ENCODE peak calls at places on chromosomes 6 and 20, in six cellular contexts. A, Q, D, K, F and N are unnamed samples.

GRCh38 chr6:75317503-75318206 is 33.1 kb upstream of the TMEM30A start:
- DNase-seq in D (no peak), A (no peak), K (no peak), F (peak), Q (peak), N (peak)

GRCh38 chr6:71028236-71028876 is 71.5 kb upstream of the B3GAT2 start:
- DNase-seq in A (peak), Q (no peak), F (no peak), D (no peak), K (no peak), N (no peak)

GRCh38 chr20:38094968-38095689 is 61.6 kb downstream of the RPRD1B start:
- DNase-seq in Q (no peak), F (no peak), D (no peak), K (no peak), A (no peak), N (peak)

GRCh38 chr6:43807228-43808061 is 37.4 kb downstream of the VEGFA start:
- DNase-seq in K (no peak), Q (peak), F (peak), A (no peak), D (no peak), N (peak)

GRCh38 chr6:7895125-7895423 is 15.5 kb downstream of the TXNDC5 start:
- DNase-seq in K (no peak), A (no peak), F (no peak), D (no peak), Q (no peak), N (no peak)

GRCh38 chr6:6788394-6789020 is 200.0 kb downstream of the LY86 start:
- DNase-seq in K (no peak), Q (no peak), D (no peak), F (peak), A (no peak), N (no peak)

GRCh38 chr20:56689852-56690485 is 60.9 kb downstream of the TFAP2C start:
- DNase-seq in F (peak), K (no peak), Q (no peak), A (no peak), D (no peak), N (no peak)

GRCh38 chr6:54238407-54238806 is 69.8 kb upstream of the TINAG start:
- DNase-seq in D (no peak), Q (peak), F (no peak), K (no peak), A (no peak), N (peak)

GRCh38 chr20:36214684-36215256 is 21.5 kb upstream of the AAR2 start:
- DNase-seq in D (no peak), K (no peak), Q (peak), A (peak), F (peak), N (peak)

GRCh38 chr20:32672315-32672981 is 1.3 kb downstream of the C20orf203 start:
- DNase-seq in Q (no peak), F (peak), A (no peak), D (no peak), K (no peak), N (no peak)

DNA sequence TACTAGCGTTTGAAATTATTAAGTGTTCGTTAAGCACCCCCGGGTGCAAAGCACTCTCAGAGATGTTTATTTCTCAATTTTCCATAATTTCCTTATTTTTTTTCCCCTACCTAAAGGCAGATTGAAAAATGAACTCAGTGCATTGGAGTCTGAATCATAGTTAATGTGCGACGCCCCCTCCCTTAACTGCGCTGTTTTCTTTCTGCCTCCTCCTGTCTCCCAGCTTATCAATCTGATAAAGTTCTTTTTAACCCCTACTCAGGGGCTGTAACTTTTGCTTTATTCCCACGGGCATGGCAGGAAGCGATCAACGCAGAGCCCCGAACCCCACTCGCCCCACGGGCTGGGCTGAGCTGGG is 58.2 kb downstream of the ZNF831 start:
- DNase-seq in D (no peak), Q (no peak), K (no peak), F (no peak), A (no peak), N (no peak)
- H3K27ac ChIP-seq in D (no peak), Q (no peak), K (no peak), F (no peak), A (no peak), N (no peak)

GRCh38 chr6:56906752-56907151 is 48.2 kb upstream of the BEND6 start:
- DNase-seq in D (no peak), Q (peak), K (no peak), A (no peak), F (no peak), N (peak)
- H4K91ac ChIP-seq in D (no peak), Q (no peak), K (no peak), A (no peak), F (no peak), N (no peak)

GRCh38 chr20:47392721-47393073 is 36.2 kb upstream of the ZMYND8 start:
- DNase-seq in Q (peak), K (no peak), D (no peak), A (no peak), F (peak), N (peak)

GRCh38 chr20:47392015-47392720 is 35.7 kb upstream of the ZMYND8 start:
- DNase-seq in A (no peak), K (no peak), D (no peak), Q (peak), F (peak), N (peak)

GRCh38 chr20:47400685-47401084 is 44.2 kb upstream of the ZMYND8 start:
- DNase-seq in Q (no peak), D (no peak), K (no peak), A (peak), F (no peak), N (no peak)

GRCh38 chr20:47397652-47398301 is 41.3 kb upstream of the ZMYND8 start:
- DNase-seq in F (no peak), A (no peak), Q (no peak), D (no peak), K (no peak), N (no peak)

DNA sequence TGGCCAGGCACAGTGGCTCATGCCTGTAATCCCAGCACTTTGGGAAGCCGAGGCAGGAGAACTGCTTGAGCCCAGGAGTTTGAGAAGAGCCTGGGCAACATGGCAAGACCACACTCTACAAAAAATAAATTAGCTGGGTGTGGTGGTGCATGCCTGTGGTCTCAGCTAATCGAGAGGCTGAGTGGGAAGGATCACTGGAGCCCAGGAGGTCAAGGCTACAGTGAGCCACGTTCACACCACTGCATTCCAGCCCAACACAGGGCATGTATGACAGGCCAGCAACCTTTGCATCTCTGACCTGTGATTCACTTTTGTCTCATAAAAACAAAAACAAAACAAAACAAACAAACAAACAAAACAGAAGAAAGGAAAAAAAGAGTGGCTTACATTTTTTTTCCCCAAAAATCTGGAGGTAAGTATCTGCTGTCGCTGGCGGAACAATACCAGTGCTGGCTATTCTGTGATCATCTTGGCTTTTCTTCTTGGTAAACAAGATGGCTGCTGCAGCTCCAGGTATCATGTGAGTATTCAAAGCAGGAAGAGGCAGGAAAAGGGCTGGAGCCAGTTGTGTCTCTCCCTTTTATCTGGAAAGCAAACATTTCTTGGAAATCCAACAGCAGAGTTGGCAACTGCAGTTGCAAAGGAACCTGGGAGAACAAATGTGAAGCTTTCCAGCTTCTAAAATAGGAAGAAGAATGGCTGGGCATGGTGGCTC is 40.4 kb upstream of the ZMYND8 start:
- DNase-seq in Q (no peak), A (no peak), F (no peak), D (no peak), K (no peak), N (peak)
- H2AFZ ChIP-seq in Q (no peak), A (no peak), F (peak), D (peak), K (peak), N (no peak)

GRCh38 chr20:34945315-34946077 is 10.1 kb downstream of the GSS start:
- DNase-seq in D (no peak), K (no peak), F (no peak), Q (no peak), A (no peak), N (no peak)
- H3K27ac ChIP-seq in D (no peak), K (no peak), F (no peak), Q (no peak), A (no peak), N (peak)

GRCh38 chr20:53413188-53413631 is 180.4 kb downstream of the ZNF217 start:
- DNase-seq in D (peak), K (peak), Q (no peak), A (peak), F (peak), N (no peak)
- H4K91ac ChIP-seq in D (no peak), K (no peak), Q (no peak), A (no peak), F (no peak), N (no peak)

DNA sequence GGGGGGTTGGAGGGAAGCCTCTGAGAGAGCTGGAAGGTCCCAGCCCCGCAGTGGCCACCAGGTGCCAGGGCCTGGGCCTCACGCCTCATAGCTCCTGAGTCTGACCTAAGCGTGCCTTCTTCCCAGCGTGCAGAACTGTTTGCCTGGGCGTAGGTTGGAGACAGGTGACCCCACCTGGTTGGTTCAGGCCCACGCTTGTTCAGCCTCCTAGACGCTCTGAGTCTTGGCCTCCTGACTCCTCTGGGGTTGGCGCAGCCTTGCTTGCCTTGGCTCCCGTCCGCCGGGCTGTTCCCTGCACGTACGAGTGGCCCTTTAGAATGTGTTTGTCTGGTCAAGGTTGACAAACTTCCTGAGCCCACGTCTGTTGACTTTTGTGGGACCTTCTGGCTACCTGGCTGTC is 70.8 kb downstream of the EYA2 start:
- DNase-seq in K (no peak), Q (no peak), A (no peak), D (no peak), F (no peak), N (no peak)
- H2AFZ ChIP-seq in K (no peak), Q (no peak), A (no peak), D (no peak), F (no peak), N (no peak)